ENCODE peak calls at places on chromosomes 7 and 10, in nine cellular contexts. F, D, X, S, K, Q, R, M and E are unnamed samples.

GRCh38 chr7:132580277-132580676 is 4.0 kb upstream of the PLXNA4 start:
- DNase-seq in M (peak), D (no peak), R (no peak), Q (no peak), K (no peak), S (peak), F (peak), X (peak), E (no peak)

GRCh38 chr7:898855-899681 is 22.7 kb downstream of the GET4 start:
- DNase-seq in D (no peak), Q (no peak), M (no peak), K (no peak), R (no peak), F (no peak), X (no peak), S (no peak), E (no peak)

GRCh38 chr10:29746080-29746797 is 111.5 kb upstream of the SVIL start:
- DNase-seq in X (no peak), Q (no peak), D (peak), S (no peak), M (no peak), K (no peak), R (no peak), F (no peak), E (no peak)

GRCh38 chr10:77700086-77700485 is 62.5 kb upstream of the KCNMA1 start:
- DNase-seq in Q (no peak), K (no peak), S (no peak), M (no peak), R (no peak), F (no peak), D (no peak), X (no peak), E (no peak)

GRCh38 chr10:7717767-7718166 is 14.7 kb downstream of the ITIH2 start:
- DNase-seq in X (no peak), R (no peak), Q (no peak), M (no peak), F (no peak), S (no peak), D (no peak), K (no peak), E (no peak)

GRCh38 chr10:110042181-110042580 is 34.4 kb downstream of the ADD3 start:
- DNase-seq in X (no peak), K (no peak), Q (no peak), F (no peak), R (no peak), M (no peak), S (no peak), D (peak), E (no peak)

GRCh38 chr7:70153946-70154345 is 555.7 kb downstream of the AUTS2 start:
- DNase-seq in D (no peak), S (no peak), R (no peak), Q (no peak), M (no peak), K (no peak), X (no peak), F (no peak), E (no peak)

GRCh38 chr10:110497438-110498086 is at the start of gene DUSP5:
- DNase-seq in M (peak), Q (peak), F (peak), X (peak), K (peak), S (peak), R (peak), D (peak), E (peak)

GRCh38 chr7:112495820-112496462 is 15.2 kb downstream of the LSMEM1 start:
- DNase-seq in S (peak), K (peak), X (peak), F (no peak), M (peak), Q (peak), R (peak), D (peak), E (peak)

GRCh38 chr7:152949198-152949597 is 189.6 kb downstream of the ACTR3B start:
- DNase-seq in X (no peak), Q (no peak), R (no peak), D (no peak), F (no peak), M (no peak), S (no peak), K (no peak), E (no peak)

GRCh38 chr7:64892116-64892515 is 11.0 kb upstream of the ZNF273 start:
- DNase-seq in S (no peak), D (no peak), R (no peak), F (no peak), M (no peak), K (no peak), X (no peak), Q (no peak), E (peak)

GRCh38 chr7:44043902-44044301 is 600 bp upstream of the DBNL start:
- DNase-seq in R (no peak), M (no peak), S (no peak), D (no peak), X (no peak), K (no peak), Q (no peak), F (no peak), E (no peak)

GRCh38 chr7:14233026-14233897 is 243.8 kb upstream of the ETV1 start:
- DNase-seq in S (no peak), R (no peak), M (no peak), D (peak), F (no peak), K (no peak), Q (no peak), X (no peak), E (no peak)

GRCh38 chr7:107118109-107118900 is 50.5 kb upstream of the HBP1 start:
- DNase-seq in K (no peak), R (no peak), D (peak), F (no peak), M (no peak), X (no peak), S (no peak), Q (no peak), E (peak)

GRCh38 chr10:29949411-29950011 is 109.9 kb downstream of the JCAD start:
- DNase-seq in K (no peak), X (no peak), R (no peak), S (no peak), F (no peak), D (peak), Q (no peak), M (no peak), E (no peak)

GRCh38 chr7:36037121-36037662 is 115.9 kb upstream of the EEPD1 start:
- DNase-seq in M (no peak), S (peak), Q (peak), X (peak), R (peak), D (peak), K (no peak), F (no peak), E (peak)

GRCh38 chr10:33133557-33133956 is 175.5 kb upstream of the ITGB1 start:
- DNase-seq in F (no peak), M (no peak), R (no peak), K (no peak), D (no peak), S (no peak), X (no peak), Q (no peak), E (no peak)

GRCh38 chr7:14691034-14691433 is 211.5 kb downstream of the DGKB start:
- DNase-seq in Q (no peak), X (no peak), R (no peak), F (no peak), D (no peak), S (no peak), M (no peak), K (no peak), E (no peak)

GRCh38 chr7:20647908-20648776 is 32.7 kb downstream of the ABCB5 start:
- DNase-seq in X (peak), F (no peak), K (no peak), M (peak), Q (no peak), D (no peak), R (no peak), S (peak), E (peak)

GRCh38 chr10:122056431-122057094 is 67.6 kb downstream of the TACC2 start:
- DNase-seq in F (no peak), K (no peak), X (no peak), S (no peak), D (no peak), M (peak), R (no peak), Q (no peak), E (no peak)

GRCh38 chr10:62742447-62743105 is 61.9 kb upstream of the ADO start:
- DNase-seq in S (peak), F (no peak), R (no peak), D (peak), M (no peak), X (no peak), Q (no peak), K (no peak), E (no peak)

GRCh38 chr7:6709808-6710207 is 3.1 kb upstream of the ZNF12 start:
- DNase-seq in X (no peak), F (no peak), R (no peak), M (peak), Q (no peak), D (no peak), K (no peak), S (peak), E (no peak)

GRCh38 chr7:37984775-37985390 is 64.4 kb downstream of the EPDR1 start:
- DNase-seq in F (no peak), M (no peak), X (no peak), K (no peak), D (no peak), R (no peak), Q (peak), S (no peak), E (no peak)

GRCh38 chr10:92572362-92573090 is 1.4 kb downstream of the IDE start:
- DNase-seq in K (no peak), S (peak), F (no peak), D (no peak), X (no peak), M (no peak), Q (no peak), R (no peak), E (peak)

GRCh38 chr10:92573091-92573797 is 649 bp downstream of the IDE start:
- DNase-seq in K (peak), F (no peak), D (peak), S (peak), Q (peak), M (no peak), X (peak), R (peak), E (peak)

GRCh38 chr10:92575961-92576360 is 2.1 kb upstream of the IDE start:
- DNase-seq in M (no peak), F (no peak), S (peak), X (no peak), Q (no peak), R (no peak), K (no peak), D (peak), E (no peak)

GRCh38 chr10:92574545-92575377 is 868 bp upstream of the IDE start:
- DNase-seq in D (peak), S (no peak), R (no peak), Q (no peak), K (no peak), M (no peak), X (peak), F (no peak), E (no peak)

DNA sequence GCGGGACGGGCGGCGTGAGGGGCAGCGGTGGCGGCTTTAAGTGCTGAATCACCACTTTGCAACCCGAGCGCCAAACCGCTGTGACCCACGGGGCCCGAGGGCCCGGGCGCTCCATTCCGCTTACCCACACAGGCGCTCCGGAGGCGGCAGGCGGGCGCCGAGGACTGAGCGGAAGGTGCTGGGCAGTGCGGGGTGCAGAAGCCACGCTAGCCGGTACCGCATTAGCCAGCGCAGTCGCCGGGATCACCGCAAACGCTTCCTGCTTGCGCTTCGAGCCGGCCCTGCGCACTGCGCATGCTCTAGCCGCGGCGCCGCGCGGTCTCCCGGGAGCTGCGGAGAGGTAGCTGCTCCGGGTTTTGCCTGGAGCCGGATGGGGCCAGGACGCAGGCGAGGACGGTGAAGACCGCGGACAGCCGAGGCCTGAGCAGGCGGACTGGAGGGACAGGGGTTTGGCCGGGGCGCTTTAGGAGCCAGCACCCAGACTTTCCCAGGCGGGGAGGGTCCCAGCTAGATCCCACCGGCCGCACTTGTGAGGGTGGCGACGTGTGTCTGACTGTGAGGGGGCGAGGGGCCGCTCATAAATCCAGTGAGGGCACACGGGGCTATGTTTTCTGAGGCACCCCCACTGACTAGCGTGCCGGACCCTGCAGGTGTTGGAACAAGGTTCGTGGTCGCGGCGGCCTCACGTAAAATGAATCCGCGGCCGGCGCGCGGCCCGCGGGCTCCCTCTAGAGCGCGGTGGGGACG is at the start of gene IDE:
- DNase-seq in R (peak), K (peak), M (peak), Q (peak), X (peak), D (peak), F (peak), S (peak), E (peak)
- TF ChIP-seq POLR2A in R (peak), K (peak), M (peak), Q (no peak), X (peak), D (no peak), F (peak), S (peak), E (peak)

GRCh38 chr10:97736902-97737769 is at the start of gene ZFYVE27:
- DNase-seq in D (peak), X (peak), R (peak), S (peak), K (peak), F (peak), Q (peak), M (peak), E (peak)
- TF ChIP-seq POLR2A in D (peak), X (peak), R (peak), S (peak), K (peak), F (peak), Q (peak), M (peak), E (peak)

GRCh38 chr7:73706122-73707044 is 13.1 kb downstream of the STX1A start:
- DNase-seq in R (no peak), K (no peak), D (peak), Q (no peak), X (peak), S (no peak), M (no peak), F (no peak), E (peak)

GRCh38 chr7:73708961-73709360 is 10.5 kb downstream of the STX1A start:
- DNase-seq in D (no peak), M (no peak), X (no peak), K (no peak), F (no peak), R (no peak), Q (no peak), S (no peak), E (no peak)

GRCh38 chr7:73704640-73705550 is 14.6 kb downstream of the STX1A start:
- DNase-seq in M (no peak), S (no peak), R (no peak), K (no peak), X (peak), F (no peak), Q (peak), D (peak), E (no peak)

GRCh38 chr7:73705551-73705920 is 13.9 kb downstream of the STX1A start:
- DNase-seq in K (no peak), D (no peak), X (no peak), Q (no peak), M (no peak), R (no peak), F (no peak), S (no peak), E (no peak)

DNA sequence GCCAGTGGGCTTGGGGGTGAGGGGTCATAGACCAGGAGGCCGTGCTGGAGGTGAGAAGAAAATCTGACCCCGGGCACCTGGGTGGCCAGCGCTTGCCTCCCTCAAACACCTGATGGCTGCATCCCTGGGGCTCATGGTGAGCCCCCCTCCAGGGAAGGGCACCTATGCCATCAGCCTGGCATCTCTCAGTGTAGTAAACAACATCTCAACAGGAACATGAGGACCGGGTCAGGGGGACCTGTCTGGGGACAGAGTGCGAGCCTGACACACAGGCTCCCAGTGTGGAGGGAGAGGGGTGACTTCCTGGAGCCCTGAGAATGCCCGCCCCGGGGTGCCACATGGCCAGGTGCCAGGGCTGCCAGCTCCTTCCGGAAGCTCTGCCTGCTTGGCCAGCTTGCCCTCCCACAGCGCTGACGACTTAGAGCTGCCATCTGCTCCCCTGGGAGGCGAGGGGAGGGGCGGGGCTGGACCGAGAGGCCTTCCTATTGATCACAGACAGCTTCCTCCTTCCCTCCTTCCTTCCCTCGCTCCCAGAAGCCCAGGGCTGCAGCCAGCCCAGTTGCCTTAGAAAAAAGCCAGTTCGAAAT is 12.3 kb downstream of the STX1A start:
- DNase-seq in R (peak), D (no peak), F (no peak), M (no peak), Q (no peak), K (no peak), S (no peak), X (peak), E (no peak)
- TF ChIP-seq POLR2A in R (no peak), D (no peak), F (no peak), M (no peak), Q (no peak), K (no peak), S (no peak), X (no peak), E (no peak)

DNA sequence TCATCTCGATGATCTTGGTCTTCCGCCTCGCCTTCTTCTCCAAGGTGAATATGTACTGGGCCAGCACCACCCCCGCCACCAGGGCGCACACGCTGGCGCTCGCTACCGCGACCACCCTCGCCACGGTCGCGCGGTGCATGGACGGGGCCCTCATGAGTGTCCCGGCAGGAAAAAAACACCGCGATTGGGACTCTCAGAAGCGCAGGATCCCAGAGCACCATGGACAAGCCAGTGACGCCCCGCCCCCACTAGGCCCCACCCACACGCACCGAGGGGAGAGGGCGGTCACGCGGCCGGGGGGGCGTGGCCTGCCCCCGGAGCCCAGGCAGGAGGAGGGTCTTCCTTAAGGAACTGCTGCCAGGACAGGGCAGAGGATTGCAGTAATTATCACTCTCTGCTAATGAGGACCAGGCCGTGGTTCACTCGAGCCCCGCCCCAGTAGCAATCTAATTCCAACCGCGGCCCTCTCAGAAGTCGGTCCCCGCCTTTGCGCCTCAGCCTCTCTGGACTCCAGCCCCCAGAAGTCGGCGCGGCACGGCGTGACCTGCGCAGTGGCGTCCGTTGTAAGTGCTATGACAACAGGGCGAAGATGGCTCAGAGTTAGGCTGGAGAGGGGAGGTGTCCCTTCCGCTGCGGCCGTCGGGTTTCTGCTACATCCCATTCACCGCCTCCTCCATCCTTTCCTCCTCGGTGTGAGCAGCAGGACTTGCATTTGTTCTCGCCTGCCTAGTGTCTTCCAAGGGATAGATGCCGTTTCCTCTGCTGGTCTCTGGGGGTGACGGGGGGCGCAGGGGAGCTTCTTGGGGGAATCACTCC is at the start of gene BBS9:
- DNase-seq in S (peak), D (peak), M (peak), R (peak), Q (peak), F (peak), X (peak), K (peak), E (peak)
- TF ChIP-seq POLR2A in S (peak), D (no peak), M (peak), R (peak), Q (peak), F (no peak), X (peak), K (peak), E (peak)

DNA sequence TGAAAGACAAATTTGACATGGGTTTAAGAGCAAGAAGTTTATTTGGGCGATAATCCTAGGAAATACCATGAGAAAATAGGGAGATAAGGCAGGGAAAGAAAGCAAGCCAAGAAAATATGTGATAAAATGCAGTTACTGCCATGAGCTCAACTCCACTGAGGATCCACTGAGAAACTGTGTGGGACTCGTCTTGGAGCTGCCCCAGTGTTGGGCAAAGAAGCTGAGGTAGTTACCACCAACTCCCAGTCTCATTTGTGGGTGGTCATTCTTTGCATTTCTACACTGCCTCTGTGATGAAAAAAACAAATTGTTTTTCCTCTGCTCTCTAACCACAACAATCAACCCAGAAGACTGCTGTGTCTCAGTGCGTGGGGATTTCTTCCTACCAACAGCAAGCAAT is 498.2 kb downstream of the PLXDC2 start:
- DNase-seq in S (no peak), Q (no peak), X (no peak), R (no peak), K (no peak), D (no peak), F (no peak), M (no peak), E (no peak)
- TF ChIP-seq POLR2A in S (no peak), Q (no peak), X (no peak), R (no peak), K (no peak), D (no peak), F (no peak), M (no peak), E (no peak)

DNA sequence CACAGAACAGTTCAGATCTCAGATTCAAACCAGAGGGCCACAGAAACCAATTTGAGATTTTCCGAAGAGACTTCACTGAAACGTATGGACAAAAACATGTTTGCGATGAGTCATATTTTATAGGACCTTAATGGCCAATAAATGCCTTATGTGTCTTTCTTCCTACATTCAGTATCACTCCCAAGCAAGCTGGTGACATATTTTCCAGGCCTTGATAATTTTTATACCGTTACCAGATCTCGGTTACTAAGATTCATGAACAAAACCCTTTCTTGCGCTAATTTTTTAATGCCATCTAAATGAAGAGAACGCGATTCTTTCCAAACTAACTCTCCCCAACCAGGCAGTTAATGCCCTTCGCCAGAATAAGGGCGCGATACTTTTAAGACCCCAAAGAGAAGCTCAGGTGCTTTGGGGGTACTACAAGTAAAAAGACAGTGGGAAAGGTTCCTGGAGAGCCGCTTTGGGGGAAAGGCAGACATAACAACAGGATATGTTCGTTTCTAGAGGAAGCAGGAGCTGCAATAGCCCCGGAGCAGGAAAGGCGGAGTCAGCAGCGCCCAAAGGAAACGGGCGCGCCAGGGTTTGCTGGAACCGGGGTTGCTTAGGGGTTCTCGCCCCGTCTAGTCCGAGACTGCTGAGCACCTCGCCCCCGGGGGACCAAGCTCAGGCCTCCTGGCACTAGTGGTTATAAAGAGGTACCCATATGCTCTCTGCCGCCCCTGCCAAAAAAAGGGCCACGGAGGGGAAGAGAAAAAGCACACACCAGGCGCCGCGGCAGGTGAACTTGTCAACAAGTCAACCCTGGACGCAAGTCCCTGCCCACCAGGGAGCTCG is 878 bp downstream of the ICA1 start:
- DNase-seq in X (peak), S (peak), F (peak), Q (peak), R (peak), D (no peak), M (no peak), K (no peak), E (peak)
- TF ChIP-seq POLR2A in X (no peak), S (no peak), F (no peak), Q (no peak), R (no peak), D (no peak), M (no peak), K (no peak), E (peak)